ENCODE peak calls at places on chromosome 15, in ten cellular contexts. One of them, this sample, is unnamed.

GRCh38 chr15:74901612-74902063 is 5.0 kb downstream of the FAM219B start:
- DNase-seq in skeletal muscle cell: no peak
- DNase-seq in CD8-positive, alpha-beta memory T cell: peak
- DNase-seq in progenitor cell of endocrine pancreas: peak
- DNase-seq in breast epithelium: peak
- DNase-seq in AG08396: peak
- DNase-seq in KBM-7: peak
- DNase-seq in T-cell: peak
- DNase-seq in stimulated activated CD8-positive, alpha-beta memory T cell treated with anti-CD3 and anti-CD28 coated beads, Interleukin-4, amount 100 ng/mL, for 48 hours: peak
- DNase-seq in activated effector memory CD4-positive, alpha-beta T cell treated with anti-CD3 and anti-CD28 coated beads, Interleukin-2, amount 50 U/mL, for 16 hours: peak
- DNase-seq in this sample: no peak

GRCh38 chr15:66411190-66411589 is 24.5 kb downstream of the MAP2K1 start:
- DNase-seq in skeletal muscle cell: no peak
- DNase-seq in CD8-positive, alpha-beta memory T cell: no peak
- DNase-seq in progenitor cell of endocrine pancreas: no peak
- DNase-seq in breast epithelium: no peak
- DNase-seq in AG08396: no peak
- DNase-seq in KBM-7: peak
- DNase-seq in T-cell: no peak
- DNase-seq in stimulated activated CD8-positive, alpha-beta memory T cell treated with anti-CD3 and anti-CD28 coated beads, Interleukin-4, amount 100 ng/mL, for 48 hours: no peak
- DNase-seq in activated effector memory CD4-positive, alpha-beta T cell treated with anti-CD3 and anti-CD28 coated beads, Interleukin-2, amount 50 U/mL, for 16 hours: no peak
- DNase-seq in this sample: no peak

GRCh38 chr15:24848050-24848449 is 106.7 kb upstream of the SNRPN start:
- DNase-seq in skeletal muscle cell: no peak
- DNase-seq in CD8-positive, alpha-beta memory T cell: no peak
- DNase-seq in progenitor cell of endocrine pancreas: peak
- DNase-seq in breast epithelium: no peak
- DNase-seq in AG08396: peak
- DNase-seq in KBM-7: no peak
- DNase-seq in T-cell: no peak
- DNase-seq in stimulated activated CD8-positive, alpha-beta memory T cell treated with anti-CD3 and anti-CD28 coated beads, Interleukin-4, amount 100 ng/mL, for 48 hours: peak
- DNase-seq in activated effector memory CD4-positive, alpha-beta T cell treated with anti-CD3 and anti-CD28 coated beads, Interleukin-2, amount 50 U/mL, for 16 hours: no peak
- DNase-seq in this sample: no peak

GRCh38 chr15:100694381-100695012 is 92.1 kb downstream of the ASB7 start:
- DNase-seq in skeletal muscle cell: no peak
- DNase-seq in CD8-positive, alpha-beta memory T cell: no peak
- DNase-seq in progenitor cell of endocrine pancreas: no peak
- DNase-seq in breast epithelium: no peak
- DNase-seq in AG08396: no peak
- DNase-seq in KBM-7: no peak
- DNase-seq in T-cell: no peak
- DNase-seq in stimulated activated CD8-positive, alpha-beta memory T cell treated with anti-CD3 and anti-CD28 coated beads, Interleukin-4, amount 100 ng/mL, for 48 hours: no peak
- DNase-seq in activated effector memory CD4-positive, alpha-beta T cell treated with anti-CD3 and anti-CD28 coated beads, Interleukin-2, amount 50 U/mL, for 16 hours: no peak
- DNase-seq in this sample: no peak

GRCh38 chr15:72135719-72136118 is 17.5 kb downstream of the SENP8 start:
- DNase-seq in skeletal muscle cell: no peak
- DNase-seq in CD8-positive, alpha-beta memory T cell: no peak
- DNase-seq in progenitor cell of endocrine pancreas: no peak
- DNase-seq in breast epithelium: no peak
- DNase-seq in AG08396: no peak
- DNase-seq in KBM-7: no peak
- DNase-seq in T-cell: no peak
- DNase-seq in stimulated activated CD8-positive, alpha-beta memory T cell treated with anti-CD3 and anti-CD28 coated beads, Interleukin-4, amount 100 ng/mL, for 48 hours: no peak
- DNase-seq in activated effector memory CD4-positive, alpha-beta T cell treated with anti-CD3 and anti-CD28 coated beads, Interleukin-2, amount 50 U/mL, for 16 hours: no peak
- DNase-seq in this sample: no peak

GRCh38 chr15:27993996-27994775 is 104.9 kb downstream of the OCA2 start:
- DNase-seq in skeletal muscle cell: no peak
- DNase-seq in CD8-positive, alpha-beta memory T cell: no peak
- DNase-seq in progenitor cell of endocrine pancreas: no peak
- DNase-seq in breast epithelium: no peak
- DNase-seq in AG08396: no peak
- DNase-seq in KBM-7: no peak
- DNase-seq in T-cell: no peak
- DNase-seq in stimulated activated CD8-positive, alpha-beta memory T cell treated with anti-CD3 and anti-CD28 coated beads, Interleukin-4, amount 100 ng/mL, for 48 hours: no peak
- DNase-seq in activated effector memory CD4-positive, alpha-beta T cell treated with anti-CD3 and anti-CD28 coated beads, Interleukin-2, amount 50 U/mL, for 16 hours: no peak
- DNase-seq in this sample: no peak

GRCh38 chr15:63256433-63256884 is 20.9 kb upstream of the APH1B start:
- DNase-seq in skeletal muscle cell: peak
- DNase-seq in CD8-positive, alpha-beta memory T cell: no peak
- DNase-seq in progenitor cell of endocrine pancreas: no peak
- DNase-seq in breast epithelium: no peak
- DNase-seq in AG08396: peak
- DNase-seq in KBM-7: no peak
- DNase-seq in T-cell: no peak
- DNase-seq in stimulated activated CD8-positive, alpha-beta memory T cell treated with anti-CD3 and anti-CD28 coated beads, Interleukin-4, amount 100 ng/mL, for 48 hours: no peak
- DNase-seq in activated effector memory CD4-positive, alpha-beta T cell treated with anti-CD3 and anti-CD28 coated beads, Interleukin-2, amount 50 U/mL, for 16 hours: no peak
- DNase-seq in this sample: no peak

GRCh38 chr15:58484794-58485600 is 53.2 kb downstream of the LIPC start:
- DNase-seq in skeletal muscle cell: no peak
- DNase-seq in CD8-positive, alpha-beta memory T cell: no peak
- DNase-seq in progenitor cell of endocrine pancreas: no peak
- DNase-seq in breast epithelium: no peak
- DNase-seq in AG08396: no peak
- DNase-seq in KBM-7: peak
- DNase-seq in T-cell: peak
- DNase-seq in stimulated activated CD8-positive, alpha-beta memory T cell treated with anti-CD3 and anti-CD28 coated beads, Interleukin-4, amount 100 ng/mL, for 48 hours: no peak
- DNase-seq in activated effector memory CD4-positive, alpha-beta T cell treated with anti-CD3 and anti-CD28 coated beads, Interleukin-2, amount 50 U/mL, for 16 hours: no peak
- DNase-seq in this sample: no peak

GRCh38 chr15:47352217-47352616 is 365.1 kb upstream of the SEMA6D start:
- DNase-seq in skeletal muscle cell: no peak
- DNase-seq in CD8-positive, alpha-beta memory T cell: no peak
- DNase-seq in progenitor cell of endocrine pancreas: no peak
- DNase-seq in breast epithelium: no peak
- DNase-seq in AG08396: no peak
- DNase-seq in KBM-7: no peak
- DNase-seq in T-cell: no peak
- DNase-seq in stimulated activated CD8-positive, alpha-beta memory T cell treated with anti-CD3 and anti-CD28 coated beads, Interleukin-4, amount 100 ng/mL, for 48 hours: no peak
- DNase-seq in activated effector memory CD4-positive, alpha-beta T cell treated with anti-CD3 and anti-CD28 coated beads, Interleukin-2, amount 50 U/mL, for 16 hours: no peak
- DNase-seq in this sample: no peak

GRCh38 chr15:71471347-71471746 is 339.0 kb upstream of the NR2E3 start:
- DNase-seq in skeletal muscle cell: no peak
- DNase-seq in CD8-positive, alpha-beta memory T cell: no peak
- DNase-seq in progenitor cell of endocrine pancreas: no peak
- DNase-seq in breast epithelium: no peak
- DNase-seq in AG08396: no peak
- DNase-seq in KBM-7: no peak
- DNase-seq in T-cell: no peak
- DNase-seq in stimulated activated CD8-positive, alpha-beta memory T cell treated with anti-CD3 and anti-CD28 coated beads, Interleukin-4, amount 100 ng/mL, for 48 hours: no peak
- DNase-seq in activated effector memory CD4-positive, alpha-beta T cell treated with anti-CD3 and anti-CD28 coated beads, Interleukin-2, amount 50 U/mL, for 16 hours: no peak
- DNase-seq in this sample: no peak

GRCh38 chr15:69289312-69290146 is 9.2 kb upstream of the PAQR5 start:
- DNase-seq in skeletal muscle cell: no peak
- DNase-seq in CD8-positive, alpha-beta memory T cell: no peak
- DNase-seq in progenitor cell of endocrine pancreas: no peak
- DNase-seq in breast epithelium: no peak
- DNase-seq in AG08396: no peak
- DNase-seq in KBM-7: no peak
- DNase-seq in T-cell: no peak
- DNase-seq in stimulated activated CD8-positive, alpha-beta memory T cell treated with anti-CD3 and anti-CD28 coated beads, Interleukin-4, amount 100 ng/mL, for 48 hours: no peak
- DNase-seq in activated effector memory CD4-positive, alpha-beta T cell treated with anti-CD3 and anti-CD28 coated beads, Interleukin-2, amount 50 U/mL, for 16 hours: no peak
- DNase-seq in this sample: no peak

GRCh38 chr15:87354661-87355410 is 901.7 kb downstream of the NTRK3 start:
- DNase-seq in skeletal muscle cell: no peak
- DNase-seq in CD8-positive, alpha-beta memory T cell: no peak
- DNase-seq in progenitor cell of endocrine pancreas: no peak
- DNase-seq in breast epithelium: no peak
- DNase-seq in AG08396: no peak
- DNase-seq in KBM-7: no peak
- DNase-seq in T-cell: no peak
- DNase-seq in stimulated activated CD8-positive, alpha-beta memory T cell treated with anti-CD3 and anti-CD28 coated beads, Interleukin-4, amount 100 ng/mL, for 48 hours: no peak
- DNase-seq in activated effector memory CD4-positive, alpha-beta T cell treated with anti-CD3 and anti-CD28 coated beads, Interleukin-2, amount 50 U/mL, for 16 hours: no peak
- DNase-seq in this sample: no peak

GRCh38 chr15:41512512-41513281 is 930 bp downstream of the LTK start:
- DNase-seq in skeletal muscle cell: no peak
- DNase-seq in CD8-positive, alpha-beta memory T cell: peak
- DNase-seq in progenitor cell of endocrine pancreas: no peak
- DNase-seq in breast epithelium: no peak
- DNase-seq in AG08396: no peak
- DNase-seq in KBM-7: no peak
- DNase-seq in T-cell: no peak
- DNase-seq in stimulated activated CD8-positive, alpha-beta memory T cell treated with anti-CD3 and anti-CD28 coated beads, Interleukin-4, amount 100 ng/mL, for 48 hours: peak
- DNase-seq in activated effector memory CD4-positive, alpha-beta T cell treated with anti-CD3 and anti-CD28 coated beads, Interleukin-2, amount 50 U/mL, for 16 hours: no peak
- DNase-seq in this sample: no peak